ENCODE peak calls at places on chromosome 17, in six cellular contexts. P, B, Y, L, I and J are unnamed samples.

GRCh38 chr17:1907216-1907631 is 77.4 kb downstream of the RPA1 start:
- DNase-seq in P (no peak), B (no peak), Y (peak), L (no peak), I (no peak), J (no peak)

GRCh38 chr17:8707591-8708453 is 36.8 kb downstream of the CCDC42 start:
- DNase-seq in P (peak), B (no peak), Y (no peak), L (peak), I (no peak), J (no peak)

GRCh38 chr17:39547713-39548478 is 59.8 kb downstream of the NEUROD2 start:
- DNase-seq in P (peak), B (no peak), Y (peak), L (peak), I (peak), J (peak)

GRCh38 chr17:18326572-18326971 is 11.5 kb downstream of the SMCR8 start:
- DNase-seq in P (no peak), B (no peak), Y (no peak), L (no peak), I (no peak), J (no peak)

GRCh38 chr17:72392056-72393010 is 271.5 kb downstream of the SOX9 start:
- DNase-seq in P (no peak), B (no peak), Y (peak), L (no peak), I (peak), J (no peak)

GRCh38 chr17:75816693-75817092 is 27.5 kb downstream of the UNC13D start:
- DNase-seq in P (no peak), B (no peak), Y (no peak), L (peak), I (no peak), J (no peak)

GRCh38 chr17:49315551-49315951 is 46.5 kb downstream of the ZNF652 start:
- DNase-seq in P (peak), B (peak), Y (peak), L (peak), I (peak), J (peak)

GRCh38 chr17:69473801-69474170 is 59.3 kb downstream of the MAP2K6 start:
- DNase-seq in P (peak), B (no peak), Y (peak), L (no peak), I (no peak), J (no peak)

GRCh38 chr17:17132746-17133145 is 73.4 kb downstream of the PLD6 start:
- DNase-seq in P (no peak), B (no peak), Y (no peak), L (no peak), I (no peak), J (no peak)

GRCh38 chr17:9022553-9023388 is 1.5 kb downstream of the NTN1 start:
- DNase-seq in P (no peak), B (no peak), Y (peak), L (no peak), I (no peak), J (no peak)

GRCh38 chr17:4247981-4248388 is 15.8 kb downstream of the ANKFY1 start:
- DNase-seq in P (no peak), B (no peak), Y (peak), L (no peak), I (no peak), J (no peak)

GRCh38 chr17:27578718-27579085 is 52.3 kb upstream of the LGALS9 start:
- DNase-seq in P (no peak), B (no peak), Y (no peak), L (no peak), I (no peak), J (no peak)

GRCh38 chr17:2704890-2705248 is 6.7 kb downstream of the CLUH start:
- DNase-seq in P (no peak), B (no peak), Y (no peak), L (no peak), I (no peak), J (no peak)

GRCh38 chr17:35588196-35588920 is 1.2 kb downstream of the AP2B1 start:
- DNase-seq in P (no peak), B (peak), Y (peak), L (no peak), I (no peak), J (no peak)

GRCh38 chr17:31373150-31374082 is 18.1 kb upstream of the RAB11FIP4 start:
- DNase-seq in P (peak), B (peak), Y (peak), L (no peak), I (peak), J (peak)

GRCh38 chr17:7428557-7428956 is at the start of gene SPEM3:
- DNase-seq in P (no peak), B (no peak), Y (no peak), L (no peak), I (no peak), J (no peak)

GRCh38 chr17:4497101-4497824 is 1.4 kb upstream of the SPNS2 start:
- DNase-seq in P (no peak), B (no peak), Y (peak), L (peak), I (peak), J (no peak)

GRCh38 chr17:77327181-77327565 is 186.4 kb downstream of the SEC14L1 start:
- DNase-seq in P (no peak), B (no peak), Y (no peak), L (peak), I (no peak), J (no peak)

GRCh38 chr17:63503330-63503685 is 19.9 kb upstream of the KCNH6 start:
- DNase-seq in P (no peak), B (no peak), Y (no peak), L (no peak), I (no peak), J (no peak)

GRCh38 chr17:2023692-2024571 is 1.2 kb downstream of the RTN4RL1 start:
- DNase-seq in P (no peak), B (no peak), Y (peak), L (peak), I (no peak), J (no peak)

GRCh38 chr17:81536299-81537290 is 8.4 kb downstream of the FSCN2 start:
- DNase-seq in P (no peak), B (no peak), Y (peak), L (no peak), I (no peak), J (no peak)

GRCh38 chr17:51926448-51926847 is 232.1 kb downstream of the CA10 start:
- DNase-seq in P (no peak), B (no peak), Y (no peak), L (no peak), I (no peak), J (no peak)

GRCh38 chr17:45247429-45248131 is 14.3 kb downstream of the SPATA32 start:
- DNase-seq in P (peak), B (no peak), Y (peak), L (peak), I (peak), J (peak)

GRCh38 chr17:9439851-9440250 is 135.8 kb downstream of the STX8 start:
- DNase-seq in P (no peak), B (no peak), Y (no peak), L (no peak), I (no peak), J (no peak)

GRCh38 chr17:66540131-66540781 is 237.8 kb downstream of the PRKCA start:
- DNase-seq in P (no peak), B (peak), Y (peak), L (no peak), I (no peak), J (peak)
- H3K4me3 ChIP-seq in P (peak), B (no peak), Y (no peak), L (no peak), I (no peak), J (peak)

GRCh38 chr17:64779344-64780095 is 117.4 kb upstream of the SMURF2 start:
- DNase-seq in P (no peak), B (no peak), Y (no peak), L (no peak), I (no peak), J (no peak)
- H3K4me3 ChIP-seq in P (no peak), B (no peak), Y (no peak), L (no peak), I (peak), J (no peak)

GRCh38 chr17:59619313-59620063 is at the start of gene CLTC:
- DNase-seq in P (peak), B (peak), Y (peak), L (peak), I (peak), J (peak)

GRCh38 chr17:59620518-59621259 is 994 bp downstream of the CLTC start:
- DNase-seq in P (no peak), B (no peak), Y (peak), L (peak), I (peak), J (peak)

GRCh38 chr17:59618894-59619312 is 792 bp upstream of the CLTC start:
- DNase-seq in P (peak), B (peak), Y (no peak), L (peak), I (peak), J (peak)

GRCh38 chr17:59621771-59622170 is 2.1 kb downstream of the CLTC start:
- DNase-seq in P (no peak), B (no peak), Y (no peak), L (no peak), I (no peak), J (no peak)

DNA sequence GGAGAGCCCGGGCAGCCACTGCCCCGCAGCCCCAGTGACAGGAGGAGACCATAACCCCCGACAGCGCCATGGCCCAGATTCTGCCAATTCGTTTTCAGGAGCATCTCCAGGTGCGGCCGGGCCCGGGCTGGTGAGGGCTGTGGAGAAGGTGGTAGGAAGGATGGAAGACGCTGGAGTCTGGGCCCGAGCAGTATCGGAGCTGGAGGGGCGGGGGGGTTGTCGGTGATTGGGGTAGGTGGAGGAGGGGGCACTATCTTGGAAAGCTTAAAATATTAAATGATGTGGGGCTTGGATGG is 317 bp downstream of the CLTC start:
- DNase-seq in P (no peak), B (no peak), Y (no peak), L (no peak), I (no peak), J (no peak)
- H3K4me3 ChIP-seq in P (peak), B (peak), Y (peak), L (peak), I (peak), J (peak)

GRCh38 chr17:79814624-79814965 is 17.7 kb upstream of the CBX8 start:
- DNase-seq in P (no peak), B (no peak), Y (no peak), L (no peak), I (no peak), J (no peak)
- H3K4me3 ChIP-seq in P (no peak), B (no peak), Y (no peak), L (no peak), I (no peak), J (no peak)

GRCh38 chr17:79023180-79023705 is 726 bp upstream of the C1QTNF1 start:
- DNase-seq in P (no peak), B (no peak), Y (no peak), L (no peak), I (no peak), J (no peak)
- H3K4me3 ChIP-seq in P (no peak), B (no peak), Y (no peak), L (no peak), I (no peak), J (no peak)